ENCODE peak calls at places on chromosome 1, in five cellular contexts. One of them, this sample, is unnamed.

GRCh38 chr1:66282343-66282852 is 251.6 kb upstream of the SGIP1 start:
- DNase-seq in ascending aorta: no peak
- DNase-seq in activated CD8-positive, alpha-beta T cell treated with anti-CD3 and anti-CD28 coated beads for 36 hours: peak
- DNase-seq in NCI-H1105 treated with DMSO at 0.1 percent for 48 hours: no peak
- DNase-seq in activated naive CD4-positive, alpha-beta T cell treated with anti-CD3 and anti-CD28 coated beads for 36 hours: peak
- DNase-seq in this sample: no peak

GRCh38 chr1:6260433-6260934 is 414 bp downstream of the GPR153 start:
- DNase-seq in NCI-H1105 treated with DMSO at 0.1 percent for 48 hours: no peak
- DNase-seq in activated naive CD4-positive, alpha-beta T cell treated with anti-CD3 and anti-CD28 coated beads for 36 hours: no peak
- DNase-seq in ascending aorta: no peak
- DNase-seq in activated CD8-positive, alpha-beta T cell treated with anti-CD3 and anti-CD28 coated beads for 36 hours: no peak
- DNase-seq in this sample: peak

GRCh38 chr1:167492509-167492910 is 25.8 kb downstream of the CD247 start:
- DNase-seq in ascending aorta: peak
- DNase-seq in activated CD8-positive, alpha-beta T cell treated with anti-CD3 and anti-CD28 coated beads for 36 hours: peak
- DNase-seq in NCI-H1105 treated with DMSO at 0.1 percent for 48 hours: no peak
- DNase-seq in activated naive CD4-positive, alpha-beta T cell treated with anti-CD3 and anti-CD28 coated beads for 36 hours: peak
- DNase-seq in this sample: no peak

GRCh38 chr1:45974541-45975269 is 157.7 kb downstream of the PIK3R3 start:
- DNase-seq in ascending aorta: no peak
- DNase-seq in activated naive CD4-positive, alpha-beta T cell treated with anti-CD3 and anti-CD28 coated beads for 36 hours: peak
- DNase-seq in activated CD8-positive, alpha-beta T cell treated with anti-CD3 and anti-CD28 coated beads for 36 hours: no peak
- DNase-seq in NCI-H1105 treated with DMSO at 0.1 percent for 48 hours: peak
- DNase-seq in this sample: no peak

GRCh38 chr1:239952348-239953307 is 139.1 kb upstream of the FMN2 start:
- DNase-seq in ascending aorta: no peak
- DNase-seq in activated naive CD4-positive, alpha-beta T cell treated with anti-CD3 and anti-CD28 coated beads for 36 hours: no peak
- DNase-seq in activated CD8-positive, alpha-beta T cell treated with anti-CD3 and anti-CD28 coated beads for 36 hours: peak
- DNase-seq in NCI-H1105 treated with DMSO at 0.1 percent for 48 hours: no peak
- DNase-seq in this sample: no peak

GRCh38 chr1:8631163-8631562 is 186.3 kb downstream of the RERE start:
- DNase-seq in NCI-H1105 treated with DMSO at 0.1 percent for 48 hours: no peak
- DNase-seq in ascending aorta: no peak
- DNase-seq in activated naive CD4-positive, alpha-beta T cell treated with anti-CD3 and anti-CD28 coated beads for 36 hours: no peak
- DNase-seq in activated CD8-positive, alpha-beta T cell treated with anti-CD3 and anti-CD28 coated beads for 36 hours: no peak
- DNase-seq in this sample: no peak

GRCh38 chr1:30188999-30189398 is 534.4 kb downstream of the MATN1 start:
- DNase-seq in ascending aorta: no peak
- DNase-seq in activated CD8-positive, alpha-beta T cell treated with anti-CD3 and anti-CD28 coated beads for 36 hours: no peak
- DNase-seq in NCI-H1105 treated with DMSO at 0.1 percent for 48 hours: no peak
- DNase-seq in activated naive CD4-positive, alpha-beta T cell treated with anti-CD3 and anti-CD28 coated beads for 36 hours: no peak
- DNase-seq in this sample: no peak

GRCh38 chr1:27869719-27870085 is 2.6 kb upstream of the THEMIS2 start:
- DNase-seq in ascending aorta: no peak
- DNase-seq in NCI-H1105 treated with DMSO at 0.1 percent for 48 hours: no peak
- DNase-seq in activated CD8-positive, alpha-beta T cell treated with anti-CD3 and anti-CD28 coated beads for 36 hours: no peak
- DNase-seq in activated naive CD4-positive, alpha-beta T cell treated with anti-CD3 and anti-CD28 coated beads for 36 hours: no peak
- DNase-seq in this sample: no peak

GRCh38 chr1:57832616-57833015 is 408.8 kb upstream of the DAB1 start:
- DNase-seq in activated naive CD4-positive, alpha-beta T cell treated with anti-CD3 and anti-CD28 coated beads for 36 hours: no peak
- DNase-seq in activated CD8-positive, alpha-beta T cell treated with anti-CD3 and anti-CD28 coated beads for 36 hours: no peak
- DNase-seq in NCI-H1105 treated with DMSO at 0.1 percent for 48 hours: no peak
- DNase-seq in ascending aorta: no peak
- DNase-seq in this sample: no peak

GRCh38 chr1:12244078-12244477 is 14.2 kb downstream of the VPS13D start:
- DNase-seq in ascending aorta: no peak
- DNase-seq in NCI-H1105 treated with DMSO at 0.1 percent for 48 hours: peak
- DNase-seq in activated naive CD4-positive, alpha-beta T cell treated with anti-CD3 and anti-CD28 coated beads for 36 hours: peak
- DNase-seq in activated CD8-positive, alpha-beta T cell treated with anti-CD3 and anti-CD28 coated beads for 36 hours: peak
- DNase-seq in this sample: no peak

GRCh38 chr1:10867138-10867721 is 70.8 kb upstream of the CASZ1 start:
- DNase-seq in activated naive CD4-positive, alpha-beta T cell treated with anti-CD3 and anti-CD28 coated beads for 36 hours: peak
- DNase-seq in NCI-H1105 treated with DMSO at 0.1 percent for 48 hours: peak
- DNase-seq in activated CD8-positive, alpha-beta T cell treated with anti-CD3 and anti-CD28 coated beads for 36 hours: peak
- DNase-seq in ascending aorta: peak
- DNase-seq in this sample: peak

GRCh38 chr1:31723828-31724359 is 20.1 kb upstream of the COL16A1 start:
- DNase-seq in activated naive CD4-positive, alpha-beta T cell treated with anti-CD3 and anti-CD28 coated beads for 36 hours: peak
- DNase-seq in NCI-H1105 treated with DMSO at 0.1 percent for 48 hours: no peak
- DNase-seq in activated CD8-positive, alpha-beta T cell treated with anti-CD3 and anti-CD28 coated beads for 36 hours: peak
- DNase-seq in ascending aorta: no peak
- DNase-seq in this sample: no peak

GRCh38 chr1:7538849-7539771 is 232.0 kb upstream of the VAMP3 start:
- DNase-seq in NCI-H1105 treated with DMSO at 0.1 percent for 48 hours: no peak
- DNase-seq in activated naive CD4-positive, alpha-beta T cell treated with anti-CD3 and anti-CD28 coated beads for 36 hours: no peak
- DNase-seq in ascending aorta: no peak
- DNase-seq in activated CD8-positive, alpha-beta T cell treated with anti-CD3 and anti-CD28 coated beads for 36 hours: no peak
- DNase-seq in this sample: no peak

GRCh38 chr1:36172983-36173382 is 17.0 kb downstream of the MAP7D1 start:
- DNase-seq in ascending aorta: no peak
- DNase-seq in activated CD8-positive, alpha-beta T cell treated with anti-CD3 and anti-CD28 coated beads for 36 hours: no peak
- DNase-seq in NCI-H1105 treated with DMSO at 0.1 percent for 48 hours: no peak
- DNase-seq in activated naive CD4-positive, alpha-beta T cell treated with anti-CD3 and anti-CD28 coated beads for 36 hours: no peak
- DNase-seq in this sample: no peak

GRCh38 chr1:226624526-226624925 is 76.0 kb downstream of the STUM start:
- DNase-seq in ascending aorta: peak
- DNase-seq in NCI-H1105 treated with DMSO at 0.1 percent for 48 hours: no peak
- DNase-seq in activated CD8-positive, alpha-beta T cell treated with anti-CD3 and anti-CD28 coated beads for 36 hours: no peak
- DNase-seq in activated naive CD4-positive, alpha-beta T cell treated with anti-CD3 and anti-CD28 coated beads for 36 hours: no peak
- DNase-seq in this sample: no peak

GRCh38 chr1:231485029-231485784 is 43.3 kb upstream of the TSNAX start:
- DNase-seq in activated naive CD4-positive, alpha-beta T cell treated with anti-CD3 and anti-CD28 coated beads for 36 hours: no peak
- DNase-seq in ascending aorta: no peak
- DNase-seq in NCI-H1105 treated with DMSO at 0.1 percent for 48 hours: no peak
- DNase-seq in activated CD8-positive, alpha-beta T cell treated with anti-CD3 and anti-CD28 coated beads for 36 hours: no peak
- DNase-seq in this sample: no peak